ENCODE peak calls at places on chromosomes 4 and X, in four cellular contexts. G, T, W and S are unnamed samples. For H3K4me1, the result is how much of the 10 kb centered on the place peaks cover.

GRCh38 chr4:29756966-29757365 is 963.2 kb upstream of the PCDH7 start:
- DNase-seq in T (peak), G (no peak), W (no peak), S (no peak)

GRCh38 chrX:119266364-119266995 is 30.4 kb downstream of the PGRMC1 start:
- DNase-seq in T (peak), W (peak), G (peak), S (no peak)

GRCh38 chr4:48275247-48275646 is 5.6 kb upstream of the TEC start:
- DNase-seq in W (no peak), G (peak), T (peak), S (peak)

GRCh38 chr4:14994242-14994641 is 8.0 kb upstream of the CPEB2 start:
- DNase-seq in G (peak), T (no peak), W (no peak), S (peak)

GRCh38 chr4:73869130-73870055 is at the start of gene CXCL1:
- DNase-seq in T (peak), W (peak), G (peak), S (peak)

GRCh38 chr4:129043523-129043922 is 49.8 kb downstream of the SCLT1 start:
- DNase-seq in W (no peak), T (no peak), G (peak), S (no peak)

GRCh38 chr4:88027611-88028608 is 20.5 kb downstream of the PKD2 start:
- DNase-seq in W (peak), G (no peak), T (no peak), S (peak)

GRCh38 chr4:6523251-6523650 is 50.8 kb upstream of the PPP2R2C start:
- DNase-seq in W (no peak), T (no peak), G (no peak), S (no peak)

GRCh38 chrX:115134366-115134765 is 54.8 kb upstream of the RBMXL3 start:
- DNase-seq in W (no peak), T (no peak), G (no peak), S (no peak)

DNA sequence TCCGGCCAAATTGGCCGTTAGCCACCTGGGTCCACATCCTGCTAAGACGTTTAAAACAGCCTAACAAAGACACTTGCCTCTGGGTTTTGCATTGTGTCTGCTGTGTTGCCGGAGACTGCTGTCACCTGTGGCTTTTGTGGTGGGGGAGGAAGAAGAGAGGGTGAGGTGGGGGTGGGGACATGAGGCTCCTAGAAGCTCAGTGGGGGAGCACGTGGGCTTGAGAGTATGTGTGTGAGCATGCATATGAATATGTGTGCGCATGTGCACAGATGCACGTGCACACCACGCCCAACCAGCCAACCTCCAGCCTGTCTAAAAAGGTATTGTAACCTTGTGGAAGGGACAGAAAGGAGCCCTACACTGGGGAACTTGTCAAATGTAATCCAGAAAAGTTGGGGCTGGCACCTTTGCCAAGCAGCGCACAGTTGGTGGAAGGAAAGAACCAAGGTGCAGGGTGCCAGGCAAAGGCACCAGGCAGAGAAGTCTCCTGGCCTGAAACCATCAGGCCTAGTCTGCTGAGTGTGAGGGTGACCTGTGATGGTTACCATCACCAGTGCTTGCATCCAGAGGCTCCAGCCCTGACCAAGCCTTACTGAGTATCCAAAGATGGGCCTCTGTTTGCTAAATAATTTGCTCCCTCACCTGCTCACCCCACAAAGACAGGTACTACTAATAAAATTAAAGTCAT is 10.1 kb upstream of the SASH3 start:
- DNase-seq in T (peak), W (no peak), G (no peak), S (no peak)
- H3K4me1 ChIP-seq in T (under half), W (under half), G (under half), S (under half)

GRCh38 chrX:72306085-72306801 is 529 bp upstream of the CITED1 start:
- DNase-seq in T (peak), W (no peak), G (peak), S (peak)

GRCh38 chrX:72307646-72308051 is 1.9 kb upstream of the CITED1 start:
- DNase-seq in G (peak), W (no peak), T (peak), S (peak)

GRCh38 chrX:72306851-72307645 is 1.3 kb upstream of the CITED1 start:
- DNase-seq in G (peak), T (peak), W (peak), S (peak)

GRCh38 chrX:72305286-72306084 is at the start of gene CITED1:
- DNase-seq in T (peak), W (no peak), G (no peak), S (peak)

GRCh38 chrX:72304877-72305276 is 837 bp downstream of the CITED1 start:
- DNase-seq in G (no peak), W (no peak), T (peak), S (peak)
- H3K4me2 ChIP-seq in G (no peak), W (peak), T (peak), S (peak)

GRCh38 chr4:141899541-141899940 is 263.2 kb downstream of the IL15 start:
- DNase-seq in T (no peak), W (no peak), G (no peak), S (no peak)
- H3K4me1 ChIP-seq in T (under half), W (under half), G (under half), S (under half)

GRCh38 chr4:142396279-142396678 is 449.8 kb downstream of the INPP4B start:
- DNase-seq in W (peak), T (no peak), G (no peak), S (no peak)
- H3K4me2 ChIP-seq in W (no peak), T (no peak), G (no peak), S (no peak)

DNA sequence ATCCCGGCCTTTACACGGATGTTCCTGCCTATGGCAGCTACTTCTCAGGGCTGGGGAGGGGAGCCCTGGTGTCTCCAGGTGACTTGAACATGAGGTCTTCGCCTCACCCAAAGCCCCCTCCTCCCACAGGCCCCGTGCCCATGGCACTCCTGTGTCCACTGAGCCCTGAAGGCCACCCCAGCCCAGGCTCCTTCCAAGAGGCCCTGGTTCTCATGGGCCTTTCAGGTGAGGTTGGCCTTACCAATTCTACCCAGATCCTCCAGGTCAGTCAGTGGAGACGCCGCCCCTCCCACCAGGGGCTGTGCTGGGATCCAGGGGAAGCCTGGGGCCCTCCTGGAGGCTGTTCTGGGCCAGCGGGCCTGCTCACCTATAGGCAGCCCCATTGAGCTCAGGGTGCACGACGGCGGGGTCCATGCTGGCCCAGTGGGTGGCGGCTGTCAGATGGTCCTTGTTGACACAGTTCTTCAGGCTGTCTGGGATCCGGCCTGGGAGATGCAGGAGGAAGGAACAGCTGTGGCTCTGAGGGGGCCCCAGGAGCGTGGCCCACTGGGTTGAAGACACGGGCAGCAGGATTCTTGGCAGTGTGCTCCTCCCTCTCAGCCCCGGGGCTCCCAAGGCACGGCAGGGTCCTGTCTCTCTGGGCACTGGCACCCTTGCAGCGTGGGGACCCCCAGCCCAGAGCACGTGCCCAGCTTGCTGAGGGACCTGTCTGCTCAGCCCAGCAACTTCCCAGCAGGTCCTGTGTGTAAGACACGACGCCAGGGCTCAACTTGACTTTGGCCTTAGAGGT is 36.2 kb downstream of the CTBP1 start:
- DNase-seq in T (no peak), G (no peak), W (no peak), S (peak)
- H3K4me1 ChIP-seq in T (under half), G (half or more), W (under half), S (under half)

DNA sequence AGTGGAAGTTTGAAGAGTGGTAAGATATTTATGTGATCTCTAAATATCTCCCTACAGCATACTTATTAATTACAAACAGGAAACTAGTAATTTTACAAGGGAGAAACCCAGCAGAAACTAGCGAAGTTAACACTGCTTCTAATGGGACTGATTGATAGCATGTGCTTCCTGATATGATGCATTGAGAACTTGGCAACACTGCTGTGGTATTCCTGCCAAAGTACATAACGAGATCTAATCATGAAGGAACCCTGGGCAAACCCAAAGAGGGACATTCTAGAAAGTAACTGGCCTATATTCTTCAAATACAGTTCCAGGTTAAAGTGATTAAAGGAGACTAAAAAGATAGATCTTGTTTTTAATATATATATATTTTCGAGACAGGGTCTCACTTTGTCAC is 4.6 kb upstream of the GPR34 start:
- DNase-seq in T (no peak), G (no peak), W (peak), S (no peak)
- H3K4me2 ChIP-seq in T (no peak), G (no peak), W (no peak), S (no peak)

DNA sequence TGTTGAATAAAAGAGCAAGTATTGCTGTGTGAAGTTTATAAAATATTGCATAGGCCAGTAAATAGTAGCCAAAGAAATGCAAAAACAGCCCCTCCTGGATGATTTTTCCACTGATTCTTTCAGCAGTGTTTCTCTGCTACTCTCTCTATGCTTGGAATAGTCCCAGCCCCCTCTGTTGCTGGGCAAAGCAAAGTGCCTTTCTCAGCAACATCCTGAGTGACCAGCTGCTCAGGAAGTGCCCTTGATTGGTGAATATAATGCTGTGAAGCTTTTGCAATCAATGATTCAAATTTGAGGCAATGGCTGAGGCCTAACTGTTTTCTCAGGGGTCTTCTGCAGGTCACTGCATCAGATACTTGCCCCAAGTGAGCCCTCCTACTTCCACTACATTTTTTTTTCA is 656.7 kb downstream of the ZNF674 start:
- DNase-seq in T (no peak), G (no peak), W (peak), S (no peak)
- H3K4me1 ChIP-seq in T (under half), G (under half), W (under half), S (under half)

DNA sequence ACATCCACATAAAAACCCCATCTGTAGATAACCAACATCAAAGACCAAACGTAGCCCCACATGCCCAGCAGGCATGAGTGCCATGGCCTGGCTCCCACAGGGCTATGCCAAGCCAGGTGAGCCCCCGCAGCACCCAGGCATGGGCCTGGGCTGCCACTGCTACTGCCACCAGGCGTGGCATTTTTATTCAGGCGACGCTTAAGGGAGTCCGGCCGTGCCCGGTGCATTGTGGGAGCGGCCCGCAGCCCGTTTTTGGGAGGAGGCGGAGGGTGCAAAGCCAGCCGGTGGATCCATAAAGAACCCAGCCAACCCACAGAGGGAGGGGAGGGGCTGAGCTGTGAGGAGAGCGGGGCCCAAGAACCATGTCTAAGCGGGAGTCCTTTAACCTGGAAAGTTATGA is 205.9 kb downstream of the CHIC1 start:
- DNase-seq in W (no peak), T (no peak), G (no peak), S (no peak)
- H3K4me2 ChIP-seq in W (no peak), T (no peak), G (no peak), S (no peak)

DNA sequence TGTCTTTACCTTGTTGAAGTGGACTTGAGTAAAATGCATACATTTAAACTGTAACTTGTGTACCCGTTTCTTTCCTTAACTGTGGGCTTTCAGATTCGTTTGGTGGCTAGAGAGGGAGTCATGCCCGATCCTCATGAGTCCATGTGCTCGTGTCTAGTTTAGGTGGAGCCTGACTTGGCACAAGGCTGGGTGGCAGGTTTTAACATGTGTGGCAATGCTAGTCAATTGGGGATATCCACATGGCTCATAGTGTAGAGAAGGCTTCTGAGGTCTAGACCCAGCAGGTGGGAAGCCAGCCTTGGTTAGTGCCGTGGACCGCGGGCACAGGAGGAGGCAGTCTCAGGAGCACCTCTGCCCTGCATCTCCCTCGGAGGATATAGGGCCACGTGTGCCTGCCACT is 48.5 kb upstream of the CLCN4 start:
- DNase-seq in G (no peak), T (no peak), W (no peak), S (no peak)
- H3K4me1 ChIP-seq in G (under half), T (under half), W (under half), S (under half)

GRCh38 chr4:38122060-38122459 is 161.9 kb downstream of the PTTG2 start:
- DNase-seq in T (peak), G (no peak), W (no peak), S (no peak)

GRCh38 chr4:38125816-38126215 is 165.6 kb downstream of the PTTG2 start:
- DNase-seq in T (no peak), G (no peak), W (no peak), S (no peak)

GRCh38 chr4:38123555-38123954 is 163.4 kb downstream of the PTTG2 start:
- DNase-seq in G (no peak), T (no peak), W (no peak), S (no peak)

GRCh38 chr4:38128478-38129451 is 168.6 kb downstream of the PTTG2 start:
- DNase-seq in G (no peak), T (peak), W (no peak), S (no peak)

GRCh38 chr4:38124961-38125360 is 164.8 kb downstream of the PTTG2 start:
- DNase-seq in T (no peak), G (no peak), W (no peak), S (no peak)
- H3K4me2 ChIP-seq in T (no peak), G (no peak), W (no peak), S (no peak)